ENCODE peak calls at places on chromosome 17, in eight cellular contexts. D is brain microvascular endothelial cell, S is B cell, Y is AG04449, P is psoas muscle, F is tibial artery, T is OCI-LY7, Q is chondrocyte. N is an unnamed sample.

GRCh38 chr17:29390856-29391631 is 881 bp downstream of the TAOK1 start:
- DNase-seq in Q (no peak), T (peak; percentile 37), S (peak; percentile 38), D (peak; percentile 21), F (no peak), Y (no peak), P (no peak), N (no peak)

GRCh38 chr17:77375917-77376651 is 235.3 kb downstream of the SEC14L1 start:
- DNase-seq in P (no peak), T (no peak), F (peak; percentile 73), Q (no peak), Y (peak; percentile 55), D (peak; percentile 65), S (no peak), N (peak; percentile 70)

GRCh38 chr17:32277284-32277683 is 11.7 kb downstream of the RHBDL3 start:
- DNase-seq in P (no peak), T (no peak), F (no peak), S (no peak), Y (no peak), D (peak; percentile 35), Q (no peak), N (no peak)

GRCh38 chr17:17598003-17598402 is 6.5 kb upstream of the PEMT start:
- DNase-seq in D (no peak), F (no peak), T (no peak), S (no peak), P (no peak), Q (no peak), Y (no peak), N (no peak)

GRCh38 chr17:1197379-1197778 is 17.6 kb upstream of the ABR start:
- DNase-seq in Q (no peak), F (no peak), Y (no peak), D (no peak), T (no peak), S (no peak), P (peak; percentile 58), N (no peak)

GRCh38 chr17:17568772-17569195 is 22.7 kb downstream of the PEMT start:
- DNase-seq in T (peak; percentile 52), P (peak; percentile 74), D (no peak), Y (no peak), F (no peak), Q (no peak), S (no peak), N (peak; percentile 78)

GRCh38 chr17:68861602-68862001 is 93.6 kb downstream of the ABCA8 start:
- DNase-seq in P (no peak), D (no peak), S (no peak), Y (no peak), Q (no peak), F (no peak), T (no peak), N (no peak)

GRCh38 chr17:65046236-65046635 is 10.3 kb downstream of the GNA13 start:
- DNase-seq in Q (no peak), P (no peak), S (no peak), F (no peak), D (no peak), Y (no peak), T (no peak), N (no peak)

GRCh38 chr17:61461586-61461966 is 9.4 kb downstream of the TBX4 start:
- DNase-seq in Q (no peak), S (no peak), Y (no peak), P (no peak), F (no peak), T (no peak), D (no peak), N (no peak)

GRCh38 chr17:63832014-63832413 is 4.6 kb upstream of the FTSJ3 start:
- DNase-seq in F (no peak), S (no peak), T (no peak), D (no peak), Q (no peak), P (no peak), Y (no peak), N (no peak)

GRCh38 chr17:27349540-27350021 is 55.7 kb downstream of the WSB1 start:
- DNase-seq in F (no peak), T (no peak), Y (no peak), D (no peak), S (no peak), Q (no peak), P (peak; percentile 26), N (no peak)

GRCh38 chr17:81700353-81701287 is 2.5 kb upstream of the MRPL12 start:
- DNase-seq in P (no peak), F (no peak), T (no peak), Y (no peak), S (no peak), D (no peak), Q (no peak), N (no peak)

GRCh38 chr17:81703747-81704654 is 834 bp downstream of the MRPL12 start:
- DNase-seq in F (no peak), T (peak; percentile 37), Y (no peak), S (no peak), P (no peak), Q (no peak), D (no peak), N (no peak)

GRCh38 chr17:81705518-81706231 is 2.5 kb downstream of the MRPL12 start:
- DNase-seq in D (no peak), Y (no peak), S (no peak), T (no peak), F (no peak), P (peak; percentile 10), Q (no peak), N (no peak)

GRCh38 chr17:81701288-81702071 is 1.7 kb upstream of the MRPL12 start:
- DNase-seq in T (peak; percentile 65), P (no peak), Y (no peak), Q (no peak), D (no peak), F (no peak), S (no peak), N (no peak)

GRCh38 chr17:81702934-81703746 is at the start of gene MRPL12:
- DNase-seq in Y (peak; percentile 33), T (peak; percentile 99), F (peak; percentile 94), Q (no peak), D (peak; percentile 81), S (peak; percentile 91), P (peak; percentile 93), N (peak; percentile 99)
- TF ChIP-seq CTCF in Y (peak; percentile 12), T (no peak), F (peak; percentile 23), Q (peak; percentile 60), D (peak; percentile 36), S (peak; percentile 36), P (peak; percentile 21), N (no peak)

DNA sequence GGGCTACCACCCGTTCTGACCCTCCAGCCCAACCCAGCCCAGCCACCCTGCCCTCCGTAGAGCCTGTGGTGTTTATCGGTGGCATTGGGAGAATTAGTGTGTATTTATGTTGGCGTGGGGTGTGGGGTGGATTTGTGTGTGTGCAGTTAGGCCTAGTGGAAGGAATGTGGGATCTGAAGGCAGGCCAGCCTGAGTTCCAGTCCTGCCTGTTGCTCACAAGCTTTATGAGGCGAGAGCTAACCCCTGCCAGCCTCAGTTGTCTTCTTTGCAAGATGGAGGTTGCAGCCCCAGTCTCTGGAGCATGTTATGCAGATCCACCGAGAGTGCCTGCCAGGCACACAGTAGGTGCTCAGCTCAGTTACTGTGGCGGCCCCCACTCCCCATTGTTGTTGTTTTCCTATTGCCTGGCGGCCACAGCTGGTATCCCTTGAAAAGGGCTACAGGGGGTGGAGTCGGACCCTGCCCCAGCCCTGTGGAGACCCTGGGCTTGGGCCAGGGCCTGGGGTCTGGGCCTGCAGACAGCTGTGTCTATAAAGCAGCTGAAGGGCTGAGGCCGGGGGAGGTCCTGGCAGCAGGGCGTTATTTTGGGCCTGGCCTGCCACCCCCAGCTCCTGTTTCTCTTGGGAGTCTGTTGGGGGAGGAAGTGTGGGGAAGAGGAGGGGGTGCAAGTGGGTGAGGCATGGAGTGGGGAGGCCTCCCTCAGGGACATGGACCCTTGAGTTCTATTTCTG is 5.1 kb downstream of the ERBB2 start:
- DNase-seq in P (no peak), Q (no peak), S (no peak), T (no peak), Y (no peak), F (peak; percentile 85), D (peak; percentile 27), N (no peak)
- TF ChIP-seq CTCF in P (peak; percentile 29), Q (peak; percentile 60), S (no peak), T (no peak), Y (peak; percentile 34), F (peak; percentile 53), D (peak; percentile 42), N (no peak)

GRCh38 chr17:46046957-46047356 is 47.9 kb downstream of the STH start:
- DNase-seq in D (no peak), T (no peak), S (no peak), F (no peak), Y (no peak), Q (no peak), P (no peak), N (no peak)
- TF ChIP-seq CTCF in D (no peak), T (no peak), S (no peak), F (no peak), Y (no peak), Q (peak; percentile 42), P (no peak), N (no peak)

DNA sequence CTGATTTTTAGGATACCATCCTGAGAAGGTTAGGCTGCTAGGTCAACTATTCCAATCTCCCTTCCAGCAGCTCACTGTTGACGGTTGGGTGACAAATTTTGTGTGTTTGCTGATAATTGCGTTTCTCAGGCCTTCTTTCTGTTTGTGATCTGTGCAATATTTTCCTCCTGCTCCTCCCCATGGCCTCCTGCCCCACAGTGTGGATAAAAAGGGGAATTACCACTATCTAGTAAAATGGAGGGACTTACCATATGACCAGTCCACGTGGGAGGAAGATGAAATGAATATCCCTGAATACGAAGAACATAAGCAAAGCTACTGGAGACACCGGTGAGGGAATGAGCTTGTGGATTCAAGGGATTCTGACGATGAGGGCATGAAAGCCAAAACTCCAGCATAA is 9.2 kb downstream of the CHD3 start:
- DNase-seq in S (no peak), T (no peak), Q (no peak), F (no peak), P (no peak), Y (no peak), D (peak; percentile 42), N (no peak)
- TF ChIP-seq CTCF in S (no peak), T (peak; percentile 58), Q (peak; percentile 67), F (peak; percentile 34), P (peak; percentile 50), Y (peak; percentile 44), D (peak; percentile 67), N (no peak)

GRCh38 chr17:74864866-74865395 is 5.2 kb upstream of the GRIN2C start:
- DNase-seq in D (peak; percentile 60), S (peak; percentile 70), Y (no peak), T (peak; percentile 79), P (peak; percentile 75), Q (no peak), F (peak; percentile 87), N (peak; percentile 86)
- TF ChIP-seq CTCF in D (peak; percentile 99), S (peak; percentile 94), Y (peak; percentile 92), T (peak; percentile 100), P (peak; percentile 95), Q (peak; percentile 88), F (peak; percentile 89), N (peak; percentile 97)

GRCh38 chr17:81254955-81255717 is 16.0 kb downstream of the NDUFAF8 start:
- DNase-seq in F (peak; percentile 89), D (peak; percentile 46), Y (no peak), P (peak; percentile 88), S (no peak), Q (no peak), T (no peak), N (no peak)
- TF ChIP-seq CTCF in F (peak; percentile 33), D (peak; percentile 81), Y (peak; percentile 80), P (peak; percentile 46), S (no peak), Q (peak; percentile 77), T (peak; percentile 59), N (no peak)

GRCh38 chr17:72351884-72352346 is 231.1 kb downstream of the SOX9 start:
- DNase-seq in F (no peak), D (no peak), Q (no peak), Y (no peak), T (no peak), S (no peak), P (no peak), N (no peak)
- TF ChIP-seq CTCF in F (no peak), D (no peak), Q (no peak), Y (no peak), T (no peak), S (no peak), P (no peak), N (no peak)

N was measured in GM20000.